ENCODE peak calls at places on chromosomes 16 and 17, in five cellular contexts. R, I, K, X and T are unnamed samples.

GRCh38 chr17:416293-417206 is 63.9 kb upstream of the RPH3AL start:
- DNase-seq in K (no peak), R (no peak), X (peak), I (no peak), T (no peak)

GRCh38 chr16:67177743-67178699 is 5.7 kb downstream of the MATCAP1 start:
- DNase-seq in R (peak), I (no peak), X (peak), K (peak), T (peak)

GRCh38 chr16:15043344-15043743 is 12.5 kb downstream of the NTAN1 start:
- DNase-seq in X (no peak), I (no peak), K (no peak), R (no peak), T (no peak)

GRCh38 chr16:88966986-88967799 is 9.8 kb downstream of the CBFA2T3 start:
- DNase-seq in X (peak), R (peak), I (no peak), K (no peak), T (peak)

GRCh38 chr17:80743181-80743771 is 198.6 kb downstream of the RPTOR start:
- DNase-seq in R (peak), I (no peak), X (no peak), K (no peak), T (no peak)

GRCh38 chr17:64741038-64741641 is 79.0 kb upstream of the SMURF2 start:
- DNase-seq in X (no peak), R (no peak), K (no peak), I (peak), T (no peak)

GRCh38 chr16:86685071-86685470 is 106.7 kb downstream of the FOXL1 start:
- DNase-seq in R (no peak), X (no peak), I (no peak), K (no peak), T (no peak)

GRCh38 chr16:89364603-89365002 is 125.8 kb downstream of the ANKRD11 start:
- DNase-seq in K (no peak), R (no peak), X (no peak), I (no peak), T (no peak)

GRCh38 chr17:61462734-61463067 is 10.5 kb downstream of the TBX4 start:
- DNase-seq in K (no peak), I (no peak), X (no peak), R (no peak), T (no peak)

GRCh38 chr16:35565626-35566025 is 2106.2 kb downstream of the TP53TG3F start:
- DNase-seq in X (no peak), K (no peak), R (no peak), I (no peak), T (no peak)
- TF ChIP-seq CTCF in X (no peak), K (no peak), R (no peak), I (no peak), T (no peak)

GRCh38 chr16:79067600-79067999 is 532.9 kb downstream of the MAF start:
- DNase-seq in K (no peak), X (no peak), R (no peak), I (no peak), T (no peak)

GRCh38 chr16:79064259-79064658 is 536.3 kb downstream of the MAF start:
- DNase-seq in R (no peak), K (no peak), I (no peak), X (no peak), T (no peak)

GRCh38 chr16:79069118-79069517 is 531.4 kb downstream of the MAF start:
- DNase-seq in X (no peak), R (no peak), K (no peak), I (no peak), T (no peak)

GRCh38 chr16:79069634-79070033 is 530.9 kb downstream of the MAF start:
- DNase-seq in K (no peak), X (no peak), I (no peak), R (no peak), T (no peak)

DNA sequence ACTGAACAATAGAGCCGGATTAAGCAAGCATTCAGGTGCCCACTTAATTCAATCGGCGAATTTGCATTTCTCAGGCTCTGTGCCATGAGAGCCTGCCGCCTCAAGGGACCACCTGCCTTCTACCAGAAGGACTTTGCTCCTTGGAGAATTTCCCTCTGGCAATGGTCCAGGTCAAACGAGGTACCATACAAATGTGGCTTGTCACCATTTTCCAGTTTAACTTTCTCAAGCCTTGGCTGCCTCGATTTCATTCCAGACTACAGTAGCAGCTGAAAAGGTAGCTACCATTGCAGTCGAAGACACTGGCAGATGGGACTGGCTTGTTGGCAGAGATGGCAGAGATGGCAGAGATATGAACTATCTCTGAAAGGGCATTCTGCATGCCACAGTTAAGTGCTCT is 533.9 kb downstream of the MAF start:
- DNase-seq in X (no peak), K (peak), I (no peak), R (no peak), T (no peak)
- H3K4me3 ChIP-seq in X (no peak), K (no peak), I (no peak), R (no peak), T (no peak)

DNA sequence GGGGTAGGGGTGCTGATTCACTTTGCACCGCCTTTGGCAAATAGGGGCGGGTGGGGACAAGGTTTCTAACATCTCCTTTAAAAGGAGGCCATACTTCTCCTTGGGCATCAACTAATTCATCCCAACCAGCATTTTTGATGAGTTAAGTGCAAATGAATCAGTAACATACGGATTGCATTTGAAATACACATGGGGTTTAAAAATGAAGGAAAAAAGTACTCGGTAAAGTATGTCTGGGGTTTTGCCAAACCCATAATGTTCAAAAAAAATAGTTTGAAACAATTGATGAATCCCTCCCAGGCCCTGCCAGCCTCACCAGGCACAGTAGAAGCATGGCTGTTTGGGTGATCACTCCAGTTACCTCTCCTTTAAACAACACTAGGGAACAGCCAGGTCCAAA is 107.1 kb downstream of the ANKFN1 start:
- DNase-seq in K (no peak), I (no peak), X (no peak), R (no peak), T (no peak)
- H3K27ac ChIP-seq in K (no peak), I (no peak), X (no peak), R (no peak), T (no peak)

GRCh38 chr17:2023256-2023655 is 1.9 kb downstream of the RTN4RL1 start:
- DNase-seq in I (no peak), K (no peak), R (no peak), X (no peak), T (no peak)

GRCh38 chr17:2022647-2023046 is 2.5 kb downstream of the RTN4RL1 start:
- DNase-seq in X (no peak), I (no peak), K (no peak), R (no peak), T (no peak)

GRCh38 chr17:2024572-2025219 is 438 bp downstream of the RTN4RL1 start:
- DNase-seq in I (no peak), X (no peak), K (no peak), R (no peak), T (no peak)

GRCh38 chr17:2025220-2025621 is at the start of gene RTN4RL1:
- DNase-seq in R (peak), I (peak), K (peak), X (peak), T (peak)

DNA sequence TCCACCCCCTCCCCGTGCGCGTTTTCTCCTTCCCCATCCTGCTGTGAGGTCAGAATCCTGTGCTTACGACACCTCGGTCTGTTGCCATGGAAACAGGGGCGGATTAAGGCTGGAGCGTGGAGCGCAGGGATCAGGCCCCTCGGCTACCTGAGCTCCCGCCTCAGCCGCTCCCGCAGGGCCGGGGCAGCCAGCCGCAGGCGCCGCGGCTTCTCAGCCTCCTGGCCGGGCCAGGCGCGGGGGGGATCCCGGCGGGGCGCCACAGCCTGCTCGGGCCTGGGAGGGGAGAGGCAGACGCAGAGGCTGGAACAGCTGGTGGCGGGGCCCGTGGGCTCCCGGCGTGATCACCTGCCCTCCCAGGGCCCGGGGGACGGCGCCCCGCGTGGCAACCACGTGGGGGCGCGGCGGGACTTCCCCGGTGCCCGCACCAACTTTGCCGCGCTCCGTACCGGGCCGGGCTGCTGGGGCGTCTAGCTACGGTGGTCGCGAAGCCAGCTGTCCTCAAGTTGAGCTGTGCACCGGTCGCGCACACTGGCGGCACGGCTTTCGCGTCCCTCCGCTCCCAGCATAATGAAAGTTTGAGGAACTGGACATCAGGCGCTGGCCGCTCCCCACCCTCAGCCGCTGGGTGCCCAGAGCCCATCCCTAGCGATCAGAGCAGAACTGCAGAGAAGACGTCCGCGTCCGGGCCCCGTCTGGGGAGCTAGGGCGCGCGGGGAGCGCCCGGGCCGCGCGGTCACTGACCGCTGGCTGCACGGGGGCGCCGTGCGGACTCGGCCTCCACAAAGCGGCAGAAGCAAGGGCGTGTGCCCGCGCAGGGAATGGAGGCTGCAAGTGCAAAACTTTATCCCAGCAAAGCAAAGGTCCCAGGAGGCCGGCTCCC is 1.2 kb downstream of the RTN4RL1 start:
- DNase-seq in X (peak), R (peak), I (peak), K (peak), T (peak)
- TF ChIP-seq CTCF in X (no peak), R (no peak), I (no peak), K (no peak), T (no peak)

DNA sequence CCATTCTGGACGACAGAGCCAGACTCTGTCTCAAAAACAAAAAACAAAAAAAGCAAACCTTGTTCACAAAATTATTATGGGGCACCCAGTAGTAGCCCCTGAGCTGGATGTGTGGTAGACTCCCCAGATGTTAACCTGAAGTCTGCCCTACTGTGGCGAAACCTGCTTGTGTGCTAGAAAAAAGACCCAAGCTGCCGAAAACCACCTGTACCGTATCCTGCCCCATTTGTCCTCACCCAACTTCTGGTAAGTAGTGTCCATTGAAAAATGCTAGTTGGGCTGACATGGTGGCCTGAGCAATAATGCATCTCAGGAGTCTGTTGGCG is 9.1 kb downstream of the RMI2 start:
- DNase-seq in X (no peak), R (no peak), I (no peak), K (no peak), T (no peak)
- H3K4me3 ChIP-seq in X (no peak), R (no peak), I (no peak), K (no peak), T (no peak)

DNA sequence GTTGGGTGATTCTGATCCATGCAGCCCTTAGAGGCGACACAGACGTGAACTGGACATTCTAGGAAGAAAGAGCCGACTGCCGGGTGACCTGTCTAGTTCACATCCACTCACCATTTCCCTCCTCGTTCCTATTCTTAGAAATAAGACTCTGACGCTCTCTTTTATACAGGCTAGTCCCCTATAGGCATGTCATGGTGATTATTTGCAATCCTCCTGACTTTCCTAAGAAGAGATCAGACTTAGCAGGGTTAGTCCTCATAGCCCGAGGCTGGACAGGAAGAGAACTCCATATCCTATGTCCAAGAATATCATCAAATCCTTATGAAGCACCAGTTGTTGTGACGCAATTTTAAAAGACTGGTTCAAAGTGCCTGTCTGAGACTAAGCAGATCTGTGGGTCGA is 382.1 kb downstream of the SOX9 start:
- DNase-seq in X (no peak), I (no peak), K (no peak), R (no peak), T (no peak)
- H3K27ac ChIP-seq in X (no peak), I (no peak), K (no peak), R (no peak), T (peak)